ENCODE peak calls at places on chromosomes 7 and 10, in nine cellular contexts. Z is left lobe of liver; N is cardiac muscle cell; U is T-helper 1 cell; Q is naive thymus-derived CD8-positive, alpha-beta T cell; S is psoas muscle; Y is stimulated activated CD4-positive, alpha-beta T cell treated with anti-CD3 and anti-CD28 coated beads, Interleukin-15, amount 100 ng/mL, for 24 hours; G is H7; V is putamen. P is an unnamed sample.

GRCh38 chr7:129160161-129160911 is 15.8 kb downstream of the TSPAN33 start:
- DNase-seq in S (no peak), Z (no peak), Q (no peak), Y (no peak), U (no peak), V (no peak), N (no peak), G (peak), P (no peak)

GRCh38 chr7:128895320-128895719 is 15.2 kb downstream of the KCP start:
- DNase-seq in V (no peak), N (no peak), G (no peak), U (no peak), S (no peak), Z (no peak), Q (no peak), Y (no peak), P (no peak)

GRCh38 chr7:130421685-130422084 is 19.1 kb downstream of the CEP41 start:
- DNase-seq in Q (no peak), U (no peak), S (no peak), Z (no peak), Y (peak), V (peak), G (no peak), N (peak), P (no peak)

GRCh38 chr7:156827587-156828203 is 65.3 kb downstream of the LMBR1 start:
- DNase-seq in S (no peak), V (no peak), Y (no peak), U (no peak), G (no peak), N (peak), Z (no peak), Q (no peak), P (no peak)

GRCh38 chr10:113128450-113129105 is 178.5 kb downstream of the TCF7L2 start:
- DNase-seq in Z (no peak), S (no peak), Q (no peak), U (no peak), Y (no peak), N (no peak), V (no peak), G (no peak), P (no peak)

GRCh38 chr7:134362587-134363483 is 46.1 kb upstream of the SLC35B4 start:
- DNase-seq in Z (peak), Q (no peak), N (peak), S (no peak), Y (no peak), V (no peak), U (no peak), G (no peak), P (no peak)

GRCh38 chr7:106947244-106947728 is 82.2 kb downstream of the PIK3CG start:
- DNase-seq in N (peak), S (no peak), G (peak), Z (no peak), Y (peak), Q (no peak), U (peak), V (peak), P (no peak)

GRCh38 chr10:124482876-124483275 is 21.3 kb downstream of the LHPP start:
- DNase-seq in U (no peak), N (no peak), Q (no peak), Z (no peak), G (no peak), S (no peak), Y (no peak), V (no peak), P (no peak)

GRCh38 chr10:62166331-62167154 is 102.1 kb downstream of the RTKN2 start:
- DNase-seq in Z (peak), V (peak), G (no peak), S (peak), Y (no peak), U (no peak), Q (no peak), N (peak), P (no peak)

GRCh38 chr7:31791881-31792280 is 104.9 kb downstream of the PPP1R17 start:
- DNase-seq in Q (no peak), Z (no peak), U (no peak), S (no peak), Y (no peak), G (no peak), V (no peak), N (no peak), P (no peak)

GRCh38 chr10:13360587-13360986 is 12.5 kb upstream of the SEPHS1 start:
- DNase-seq in N (no peak), U (no peak), Z (no peak), S (no peak), V (no peak), Y (no peak), G (no peak), Q (no peak), P (no peak)

GRCh38 chr10:43203491-43204393 is 63.1 kb downstream of the RASGEF1A start:
- DNase-seq in Z (peak), G (peak), S (peak), V (no peak), Y (peak), N (peak), U (no peak), Q (no peak), P (no peak)

P was measured in activated CD4-positive, CD25-positive, alpha-beta regulatory T cell.